ENCODE peak calls at places on chromosomes 4 and X, in seven cellular contexts. M is IMR-90, V is H9, B is mesendoderm, G is H1, P is neuronal stem cell, A is trophoblast cell. W is an unnamed sample.

GRCh38 chrX:136909706-136910564 is 29.4 kb upstream of the RBMX start:
- DNase-seq in P (peak; percentile 83), B (peak; percentile 98), A (peak; percentile 70), M (peak; percentile 91), V (peak; percentile 91), G (peak; percentile 65), W (peak; percentile 96)

GRCh38 chrX:41353964-41354363 is 20.0 kb downstream of the DDX3X start:
- DNase-seq in G (no peak), V (no peak), B (no peak), M (no peak), A (no peak), P (no peak), W (no peak)

GRCh38 chr4:101356928-101357327 is 9.6 kb upstream of the PPP3CA start:
- DNase-seq in P (no peak), V (no peak), M (peak; percentile 95), G (no peak), A (peak; percentile 97), B (peak; percentile 69), W (peak; percentile 73)

GRCh38 chrX:2325076-2325784 is 175.5 kb downstream of the DHRSX start:
- DNase-seq in B (no peak), A (peak; percentile 81), V (peak; percentile 33), G (no peak), M (peak; percentile 84), P (no peak), W (no peak)

GRCh38 chr4:74037076-74037475 is 1.4 kb downstream of the CXCL3 start:
- DNase-seq in V (peak; percentile 28), A (no peak), M (no peak), P (no peak), B (peak; percentile 63), G (no peak), W (no peak)

GRCh38 chrX:135449637-135450550 is 28.1 kb downstream of the SMIM10L2A start:
- DNase-seq in V (no peak), P (no peak), B (no peak), M (no peak), G (no peak), A (no peak), W (no peak)

GRCh38 chr4:56731857-56732256 is 50.8 kb upstream of the HOPX start:
- DNase-seq in V (no peak), P (no peak), B (peak; percentile 81), A (no peak), G (no peak), M (no peak), W (no peak)

GRCh38 chr4:7312691-7313090 is 120.4 kb downstream of the SORCS2 start:
- DNase-seq in P (no peak), A (no peak), M (no peak), V (no peak), G (no peak), B (no peak), W (no peak)

GRCh38 chr4:82559735-82560120 is 2.1 kb downstream of the TMEM150C start:
- DNase-seq in B (peak; percentile 92), M (no peak), P (no peak), G (no peak), A (no peak), V (no peak), W (no peak)

GRCh38 chrX:19392078-19392477 is 48.4 kb downstream of the PDHA1 start:
- DNase-seq in G (no peak), M (no peak), A (no peak), B (no peak), V (no peak), P (no peak), W (no peak)

GRCh38 chr4:578451-579443 is 2.7 kb upstream of the TMEM271 start:
- DNase-seq in G (no peak), A (no peak), P (no peak), V (no peak), M (no peak), B (no peak), W (no peak)

GRCh38 chrX:9609987-9610386 is 145.1 kb downstream of the TBL1X start:
- DNase-seq in P (no peak), A (no peak), B (no peak), V (no peak), G (no peak), M (no peak), W (no peak)

GRCh38 chr4:37726666-37727065 is 40.5 kb upstream of the RELL1 start:
- DNase-seq in P (no peak), M (peak; percentile 48), A (no peak), B (no peak), G (no peak), V (no peak), W (no peak)

GRCh38 chrX:19990225-19990518 is 689 bp downstream of the BCLAF3 start:
- DNase-seq in V (no peak), P (no peak), B (no peak), A (no peak), M (no peak), G (no peak), W (peak; percentile 5)

GRCh38 chrX:5724123-5724522 is 504.5 kb downstream of the NLGN4X start:
- DNase-seq in V (no peak), P (no peak), B (no peak), M (no peak), A (no peak), G (no peak), W (no peak)

GRCh38 chrX:18098704-18099103 is 122.0 kb downstream of the BEND2 start:
- DNase-seq in M (no peak), V (peak; percentile 29), G (no peak), P (no peak), A (peak; percentile 2), B (peak; percentile 20), W (no peak)

GRCh38 chr4:146654976-146655761 is 16.5 kb downstream of the POU4F2 start:
- DNase-seq in M (peak; percentile 7), P (peak; percentile 57), V (peak; percentile 71), A (no peak), B (peak; percentile 79), G (peak; percentile 77), W (peak; percentile 29)

GRCh38 chr4:75723117-75723801 is 1.1 kb upstream of the USO1 start:
- DNase-seq in M (peak; percentile 80), P (no peak), V (no peak), B (no peak), G (peak; percentile 24), A (no peak), W (peak; percentile 81)

GRCh38 chrX:109487640-109488039 is 5.8 kb upstream of the GUCY2F start:
- DNase-seq in G (no peak), P (no peak), V (no peak), B (peak; percentile 10), M (no peak), A (no peak), W (no peak)

GRCh38 chrX:118346258-118347094 is 570 bp downstream of the WDR44 start:
- DNase-seq in M (no peak), V (no peak), A (no peak), G (no peak), B (peak; percentile 49), P (peak; percentile 24), W (peak; percentile 63)

GRCh38 chr4:1462768-1463075 is 56.5 kb upstream of the NKX1-1 start:
- DNase-seq in G (no peak), P (no peak), B (no peak), A (no peak), M (no peak), V (no peak), W (no peak)

GRCh38 chrX:38192007-38192625 is 28.6 kb downstream of the SRPX start:
- DNase-seq in V (peak; percentile 31), G (peak; percentile 45), M (peak; percentile 25), A (no peak), P (no peak), B (peak; percentile 16), W (no peak)

GRCh38 chr4:69787879-69788278 is 27.5 kb upstream of the SULT1B1 start:
- DNase-seq in P (no peak), G (no peak), V (no peak), A (no peak), B (no peak), M (peak; percentile 2), W (no peak)

GRCh38 chr4:98452091-98452490 is 190.9 kb downstream of the RAP1GDS1 start:
- DNase-seq in P (no peak), A (no peak), G (no peak), M (peak; percentile 35), V (no peak), B (no peak), W (no peak)

GRCh38 chrX:19156223-19156622 is 34.0 kb upstream of the ADGRG2 start:
- DNase-seq in B (peak; percentile 36), P (no peak), A (no peak), V (peak; percentile 33), G (no peak), M (no peak), W (no peak)

GRCh38 chrX:72050011-72050410 is 81.7 kb downstream of the RTL5 start:
- DNase-seq in M (no peak), V (no peak), A (no peak), G (no peak), P (no peak), B (no peak), W (no peak)

GRCh38 chrX:76014321-76014720 is 158.5 kb upstream of the PBDC1 start:
- DNase-seq in B (no peak), P (no peak), M (no peak), G (no peak), V (no peak), A (no peak), W (no peak)

GRCh38 chrX:4268676-4269075 is 555.2 kb upstream of the PRKX start:
- DNase-seq in P (no peak), G (no peak), A (no peak), B (peak; percentile 21), M (no peak), V (no peak), W (no peak)
- H4K8ac ChIP-seq in P (no peak overlapping the region), G (no peak overlapping the region), A (no peak overlapping the region), B (no peak overlapping the region), M (no peak overlapping the region), V (no peak overlapping the region), W (no peak overlapping the region)

GRCh38 chr4:125306112-125306511 is 8.6 kb upstream of the FAT4 start:
- DNase-seq in M (no peak), V (no peak), A (no peak), B (peak; percentile 30), G (no peak), P (no peak), W (no peak)
- H2BK5ac ChIP-seq in M (no peak overlapping the region), V (no peak overlapping the region), A (no peak overlapping the region), B (no peak overlapping the region), G (no peak overlapping the region), P (no peak overlapping the region), W (no peak overlapping the region)

DNA sequence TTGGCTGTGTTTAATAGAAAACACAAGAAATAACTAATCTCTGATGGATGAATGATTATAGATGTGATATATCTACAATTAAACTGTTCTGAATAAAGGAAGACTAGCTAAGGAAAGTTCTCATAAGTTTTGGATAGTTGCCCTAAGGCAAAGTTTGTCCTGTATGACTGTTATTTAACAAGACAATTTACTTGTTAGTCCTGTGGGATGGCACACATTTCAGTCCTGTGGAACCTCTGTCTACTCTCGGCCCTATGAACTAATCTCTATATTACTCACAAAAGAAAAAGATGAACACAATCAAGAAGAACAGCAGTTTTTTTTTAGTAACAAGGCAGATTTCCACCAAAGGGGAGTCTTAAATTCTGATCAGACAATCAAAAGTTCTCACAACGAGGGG is 314.6 kb downstream of the CCSER1 start:
- DNase-seq in B (no peak), A (no peak), G (no peak), V (no peak), M (no peak), P (no peak), W (no peak)
- H4K8ac ChIP-seq in B (no peak overlapping the region), A (no peak overlapping the region), G (no peak overlapping the region), V (no peak overlapping the region), M (no peak overlapping the region), P (no peak overlapping the region), W (no peak overlapping the region)

DNA sequence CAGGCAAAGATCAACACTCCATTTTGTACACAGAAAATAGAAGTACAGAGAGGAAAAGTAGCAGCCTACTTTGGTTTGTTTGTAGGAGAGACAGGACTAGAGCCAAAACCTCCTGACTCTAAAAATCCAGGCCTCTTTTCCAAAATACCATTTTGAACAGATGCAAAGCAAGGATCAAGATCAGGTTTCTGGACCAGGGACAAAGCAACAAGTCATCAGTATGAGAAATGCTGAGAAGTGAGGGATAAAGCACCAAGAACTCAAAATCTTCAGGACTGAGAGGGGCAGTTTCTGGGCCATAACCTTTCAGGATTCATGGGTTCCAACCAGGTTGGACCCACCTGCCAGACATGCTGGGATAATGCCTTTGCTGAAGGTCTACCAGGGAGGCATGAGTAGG is 36.6 kb upstream of the MBTPS2 start:
- DNase-seq in V (no peak), B (no peak), P (no peak), M (no peak), A (no peak), G (no peak), W (no peak)
- H2BK5ac ChIP-seq in V (no peak overlapping the region), B (no peak overlapping the region), P (no peak overlapping the region), M (no peak overlapping the region), A (no peak overlapping the region), G (no peak overlapping the region), W (no peak overlapping the region)

W was measured in mesenchymal stem cell.